ENCODE peak calls at places on chromosomes 3 and 15, in seven cellular contexts. S is A549, Y is transverse colon, R is IMR-90, A is uterus, N is thyroid gland, I is body of pancreas. T is an unnamed sample.

GRCh38 chr3:32238027-32238815 is at the start of gene CMTM8:
- DNase-seq in S (peak; percentile 60), Y (peak; percentile 76), R (no peak), A (peak; percentile 19), N (peak; percentile 72), I (peak; percentile 83), T (peak; percentile 87)

GRCh38 chr15:69574506-69574905 is 121.9 kb downstream of the RPLP1 start:
- DNase-seq in S (no peak), Y (no peak), R (no peak), A (no peak), N (no peak), I (no peak), T (no peak)

GRCh38 chr15:74850398-74850797 is 7.4 kb upstream of the ULK3 start:
- DNase-seq in S (no peak), Y (no peak), R (no peak), A (no peak), N (no peak), I (no peak), T (no peak)

GRCh38 chr3:155745795-155746550 is 1.1 kb upstream of the PLCH1 start:
- DNase-seq in S (peak; percentile 68), Y (peak; percentile 29), R (no peak), A (no peak), N (peak; percentile 83), I (peak; percentile 52), T (no peak)

GRCh38 chr3:145191543-145191942 is 969.4 kb downstream of the PLOD2 start:
- DNase-seq in S (no peak), Y (no peak), R (no peak), A (no peak), N (no peak), I (no peak), T (no peak)

GRCh38 chr15:92521624-92522008 is 127.9 kb downstream of the ST8SIA2 start:
- DNase-seq in S (peak; percentile 80), Y (peak; percentile 77), R (peak; percentile 59), A (peak; percentile 86), N (peak; percentile 88), I (peak; percentile 88), T (no peak)

GRCh38 chr15:42670441-42670840 is 66.5 kb downstream of the CDAN1 start:
- DNase-seq in S (no peak), Y (no peak), R (no peak), A (no peak), N (no peak), I (no peak), T (no peak)

GRCh38 chr3:72909591-72909990 is 21.7 kb downstream of the GXYLT2 start:
- DNase-seq in S (no peak), Y (no peak), R (no peak), A (no peak), N (peak; percentile 75), I (no peak), T (no peak)

GRCh38 chr3:194521514-194522260 is 34.9 kb upstream of the ATP13A3 start:
- DNase-seq in S (no peak), Y (no peak), R (peak; percentile 77), A (no peak), N (no peak), I (no peak), T (no peak)

GRCh38 chr15:90336705-90337141 is 15.4 kb upstream of the ZNF774 start:
- DNase-seq in S (peak; percentile 69), Y (no peak), R (peak; percentile 85), A (no peak), N (no peak), I (no peak), T (no peak)

GRCh38 chr15:43488790-43489585 is 4.0 kb downstream of the TP53BP1 start:
- DNase-seq in S (no peak), Y (peak; percentile 11), R (peak; percentile 25), A (no peak), N (no peak), I (no peak), T (no peak)

GRCh38 chr3:13077431-13078157 is 4.4 kb upstream of the IQSEC1 start:
- DNase-seq in S (no peak), Y (no peak), R (no peak), A (peak; percentile 39), N (peak; percentile 54), I (peak; percentile 74), T (no peak)

GRCh38 chr15:33083232-33084006 is 111.1 kb downstream of the FMN1 start:
- DNase-seq in S (no peak), Y (no peak), R (peak; percentile 33), A (no peak), N (no peak), I (no peak), T (no peak)

GRCh38 chr3:155585384-155585783 is 159.5 kb downstream of the PLCH1 start:
- DNase-seq in S (no peak), Y (no peak), R (no peak), A (no peak), N (no peak), I (no peak), T (no peak)

GRCh38 chr15:54119056-54119455 is 140.8 kb downstream of the UNC13C start:
- DNase-seq in S (no peak), Y (no peak), R (no peak), A (no peak), N (no peak), I (no peak), T (no peak)

GRCh38 chr15:64507293-64507802 is 47.0 kb downstream of the ZNF609 start:
- DNase-seq in S (peak; percentile 42), Y (peak; percentile 74), R (peak; percentile 92), A (peak; percentile 76), N (peak; percentile 90), I (peak; percentile 90), T (no peak)

GRCh38 chr3:139226731-139227130 is 117.1 kb upstream of the MRPS22 start:
- DNase-seq in S (no peak), Y (no peak), R (no peak), A (no peak), N (no peak), I (no peak), T (no peak)

GRCh38 chr3:146542179-146542578 is 2.2 kb downstream of the PLSCR1 start:
- DNase-seq in S (no peak), Y (no peak), R (peak; percentile 65), A (no peak), N (no peak), I (no peak), T (no peak)
- TF ChIP-seq POLR2A in S (no peak), Y (peak; percentile 9), R (no peak), A (no peak), N (no peak), I (no peak), T (no peak)

GRCh38 chr15:38587214-38587613 is 22.6 kb upstream of the RASGRP1 start:
- DNase-seq in S (no peak), Y (no peak), R (no peak), A (no peak), N (no peak), I (no peak), T (no peak)

GRCh38 chr15:38593523-38593922 is 28.9 kb upstream of the RASGRP1 start:
- DNase-seq in S (peak; percentile 27), Y (no peak), R (no peak), A (no peak), N (no peak), I (no peak), T (no peak)

GRCh38 chr15:38588672-38589071 is 24.1 kb upstream of the RASGRP1 start:
- DNase-seq in S (no peak), Y (no peak), R (no peak), A (no peak), N (no peak), I (no peak), T (no peak)

GRCh38 chr15:38589502-38589901 is 24.9 kb upstream of the RASGRP1 start:
- DNase-seq in S (peak; percentile 49), Y (no peak), R (peak; percentile 85), A (no peak), N (no peak), I (no peak), T (no peak)
- H3K4me3 ChIP-seq in S (no peak overlapping the region), Y (no peak overlapping the region), R (no peak overlapping the region), A (no peak overlapping the region), N (no peak overlapping the region), I (no peak overlapping the region), T (no peak overlapping the region)

GRCh38 chr15:77905301-77905920 is 172.1 kb downstream of the TBC1D2B start:
- DNase-seq in S (no peak), Y (no peak), R (no peak), A (no peak), N (no peak), I (no peak), T (no peak)
- TF ChIP-seq POLR2A in S (no peak), Y (no peak), R (no peak), A (no peak), N (no peak), I (no peak), T (no peak)

GRCh38 chr3:119602676-119603075 is 5.0 kb downstream of the PLA1A start:
- DNase-seq in S (no peak), Y (no peak), R (no peak), A (no peak), N (no peak), I (no peak), T (no peak)

GRCh38 chr3:119598410-119599098 is 869 bp downstream of the PLA1A start:
- DNase-seq in S (no peak), Y (no peak), R (no peak), A (no peak), N (no peak), I (no peak), T (no peak)

GRCh38 chr3:119599558-119600174 is 2.0 kb downstream of the PLA1A start:
- DNase-seq in S (no peak), Y (no peak), R (no peak), A (no peak), N (no peak), I (no peak), T (no peak)

GRCh38 chr3:119600732-119601131 is 3.0 kb downstream of the PLA1A start:
- DNase-seq in S (peak; percentile 12), Y (no peak), R (no peak), A (no peak), N (peak; percentile 51), I (no peak), T (no peak)

GRCh38 chr3:119601154-119601553 is 3.5 kb downstream of the PLA1A start:
- DNase-seq in S (no peak), Y (no peak), R (no peak), A (no peak), N (no peak), I (no peak), T (no peak)
- H3K4me3 ChIP-seq in S (no peak overlapping the region), Y (no peak overlapping the region), R (no peak overlapping the region), A (no peak overlapping the region), N (no peak overlapping the region), I (no peak overlapping the region), T (no peak overlapping the region)

GRCh38 chr15:84747423-84748273 is 744 bp upstream of the ZNF592 start:
- DNase-seq in S (peak; percentile 83), Y (peak; percentile 78), R (peak; percentile 60), A (peak; percentile 72), N (peak; percentile 73), I (peak; percentile 78), T (peak; percentile 96)
- TF ChIP-seq POLR2A in S (peak; percentile 52), Y (peak; percentile 93), R (no peak), A (peak; percentile 45), N (peak; percentile 64), I (peak; percentile 69), T (no peak)